ENCODE peak calls at places on chromosomes 13 and 19, in six cellular contexts. One of them, this sample, is unnamed.

GRCh38 chr19:11464333-11465265 is 16.2 kb downstream of the ELAVL3 start:
- DNase-seq in kidney: no peak
- DNase-seq in testis: no peak
- DNase-seq in uterus: no peak
- DNase-seq in hepatocyte: no peak
- DNase-seq in thoracic aorta: no peak
- DNase-seq in this sample: no peak

GRCh38 chr19:42032428-42032827 is 37.6 kb downstream of the GRIK5 start:
- DNase-seq in thoracic aorta: no peak
- DNase-seq in hepatocyte: no peak
- DNase-seq in uterus: no peak
- DNase-seq in testis: no peak
- DNase-seq in kidney: no peak
- DNase-seq in this sample: no peak

GRCh38 chr19:46489445-46490272 is 6.0 kb downstream of the PNMA8B start:
- DNase-seq in hepatocyte: peak; percentile 63
- DNase-seq in thoracic aorta: peak; percentile 57
- DNase-seq in kidney: peak; percentile 86
- DNase-seq in testis: peak; percentile 85
- DNase-seq in uterus: peak; percentile 58
- DNase-seq in this sample: no peak

GRCh38 chr13:34458756-34459462 is 483.2 kb upstream of the NBEA start:
- DNase-seq in thoracic aorta: no peak
- DNase-seq in uterus: peak; percentile 29
- DNase-seq in kidney: no peak
- DNase-seq in testis: peak; percentile 44
- DNase-seq in hepatocyte: no peak
- DNase-seq in this sample: no peak

GRCh38 chr13:99206873-99207272 is 6.2 kb downstream of the UBAC2 start:
- DNase-seq in hepatocyte: no peak
- DNase-seq in testis: no peak
- DNase-seq in uterus: no peak
- DNase-seq in kidney: no peak
- DNase-seq in thoracic aorta: no peak
- DNase-seq in this sample: no peak

GRCh38 chr19:49133621-49134454 is 14.5 kb downstream of the PPFIA3 start:
- DNase-seq in uterus: peak; percentile 64
- DNase-seq in kidney: peak; percentile 93
- DNase-seq in testis: peak; percentile 67
- DNase-seq in hepatocyte: no peak
- DNase-seq in thoracic aorta: no peak
- DNase-seq in this sample: peak; percentile 64

GRCh38 chr13:31965361-31966066 is 66.1 kb upstream of the FRY start:
- DNase-seq in thoracic aorta: no peak
- DNase-seq in uterus: no peak
- DNase-seq in testis: no peak
- DNase-seq in hepatocyte: peak; percentile 51
- DNase-seq in kidney: no peak
- DNase-seq in this sample: no peak

GRCh38 chr13:100535401-100536135 is 53.0 kb downstream of the GGACT start:
- DNase-seq in uterus: no peak
- DNase-seq in hepatocyte: no peak
- DNase-seq in kidney: no peak
- DNase-seq in thoracic aorta: no peak
- DNase-seq in testis: peak; percentile 45
- DNase-seq in this sample: no peak

GRCh38 chr19:4534836-4535658 is at the start of gene PLIN5:
- DNase-seq in uterus: peak; percentile 55
- DNase-seq in kidney: peak; percentile 95
- DNase-seq in thoracic aorta: no peak
- DNase-seq in testis: peak; percentile 89
- DNase-seq in hepatocyte: peak; percentile 85
- DNase-seq in this sample: peak; percentile 77

GRCh38 chr19:33385956-33386355 is 12.4 kb downstream of the CEBPG start:
- DNase-seq in hepatocyte: no peak
- DNase-seq in uterus: no peak
- DNase-seq in thoracic aorta: no peak
- DNase-seq in testis: peak; percentile 54
- DNase-seq in kidney: no peak
- DNase-seq in this sample: no peak

GRCh38 chr19:47518139-47518538 is 3.3 kb upstream of the NAPA start:
- DNase-seq in testis: no peak
- DNase-seq in kidney: no peak
- DNase-seq in hepatocyte: no peak
- DNase-seq in thoracic aorta: no peak
- DNase-seq in uterus: no peak
- DNase-seq in this sample: no peak

GRCh38 chr19:14002571-14003278 is 3.4 kb downstream of the RFX1 start:
- DNase-seq in testis: no peak
- DNase-seq in thoracic aorta: no peak
- DNase-seq in kidney: peak; percentile 69
- DNase-seq in hepatocyte: no peak
- DNase-seq in uterus: no peak
- DNase-seq in this sample: no peak

GRCh38 chr19:15551183-15552004 is 43.1 kb downstream of the CYP4F22 start:
- DNase-seq in thoracic aorta: no peak
- DNase-seq in uterus: peak; percentile 22
- DNase-seq in kidney: peak; percentile 80
- DNase-seq in testis: peak; percentile 60
- DNase-seq in hepatocyte: no peak
- DNase-seq in this sample: peak; percentile 63

GRCh38 chr13:112729408-112729807 is 39.6 kb downstream of the ATP11A start:
- DNase-seq in uterus: no peak
- DNase-seq in hepatocyte: no peak
- DNase-seq in testis: peak; percentile 87
- DNase-seq in thoracic aorta: no peak
- DNase-seq in kidney: peak; percentile 58
- DNase-seq in this sample: no peak

GRCh38 chr19:38683393-38684077 is 36.1 kb downstream of the ACTN4 start:
- DNase-seq in testis: peak; percentile 66
- DNase-seq in kidney: peak; percentile 96
- DNase-seq in hepatocyte: peak; percentile 93
- DNase-seq in uterus: peak; percentile 72
- DNase-seq in thoracic aorta: no peak
- DNase-seq in this sample: peak; percentile 94

GRCh38 chr13:36193151-36193855 is 21.1 kb downstream of the SOHLH2 start:
- DNase-seq in thoracic aorta: no peak
- DNase-seq in hepatocyte: no peak
- DNase-seq in uterus: no peak
- DNase-seq in testis: no peak
- DNase-seq in kidney: no peak
- DNase-seq in this sample: peak; percentile 46

GRCh38 chr13:36998624-36999041 is 507 bp downstream of the ALG5 start:
- DNase-seq in hepatocyte: peak; percentile 35
- DNase-seq in kidney: peak; percentile 83
- DNase-seq in thoracic aorta: no peak
- DNase-seq in testis: peak; percentile 26
- DNase-seq in uterus: peak; percentile 32
- DNase-seq in this sample: peak; percentile 3

GRCh38 chr13:42216422-42216735 is 55.6 kb upstream of the AKAP11 start:
- DNase-seq in testis: no peak
- DNase-seq in uterus: no peak
- DNase-seq in hepatocyte: no peak
- DNase-seq in thoracic aorta: no peak
- DNase-seq in kidney: no peak
- DNase-seq in this sample: no peak

GRCh38 chr19:46841458-46842083 is 9.1 kb downstream of the AP2S1 start:
- DNase-seq in uterus: peak; percentile 60
- DNase-seq in testis: peak; percentile 81
- DNase-seq in thoracic aorta: peak; percentile 47
- DNase-seq in hepatocyte: no peak
- DNase-seq in kidney: peak; percentile 93
- DNase-seq in this sample: no peak

GRCh38 chr19:50496189-50497029 is 14.6 kb downstream of the JOSD2 start:
- DNase-seq in hepatocyte: no peak
- DNase-seq in thoracic aorta: no peak
- DNase-seq in testis: peak; percentile 86
- DNase-seq in uterus: peak; percentile 5
- DNase-seq in kidney: peak; percentile 53
- DNase-seq in this sample: no peak

GRCh38 chr19:50498219-50499056 is 12.6 kb downstream of the JOSD2 start:
- DNase-seq in kidney: no peak
- DNase-seq in uterus: no peak
- DNase-seq in testis: no peak
- DNase-seq in hepatocyte: no peak
- DNase-seq in thoracic aorta: no peak
- DNase-seq in this sample: no peak

GRCh38 chr19:50495020-50495531 is 15.9 kb downstream of the JOSD2 start:
- DNase-seq in hepatocyte: no peak
- DNase-seq in testis: no peak
- DNase-seq in kidney: no peak
- DNase-seq in uterus: no peak
- DNase-seq in thoracic aorta: no peak
- DNase-seq in this sample: no peak

GRCh38 chr19:50494186-50495019 is 16.6 kb downstream of the JOSD2 start:
- DNase-seq in kidney: peak; percentile 16
- DNase-seq in testis: no peak
- DNase-seq in thoracic aorta: no peak
- DNase-seq in uterus: no peak
- DNase-seq in hepatocyte: no peak
- DNase-seq in this sample: no peak

GRCh38 chr19:50497030-50497420 is 14.0 kb downstream of the JOSD2 start:
- DNase-seq in hepatocyte: no peak
- DNase-seq in kidney: peak; percentile 42
- DNase-seq in testis: no peak
- DNase-seq in uterus: peak; percentile 4
- DNase-seq in thoracic aorta: no peak
- DNase-seq in this sample: no peak
- H3K27ac ChIP-seq in hepatocyte: no peak overlapping the region
- H3K27ac ChIP-seq in kidney: no peak overlapping the region
- H3K27ac ChIP-seq in testis: no peak overlapping the region
- H3K27ac ChIP-seq in uterus: no peak overlapping the region
- H3K27ac ChIP-seq in thoracic aorta: no peak overlapping the region
- H3K27ac ChIP-seq in this sample: no peak overlapping the region

GRCh38 chr19:18440421-18440877 is 2.5 kb upstream of the ISYNA1 start:
- DNase-seq in thoracic aorta: no peak
- DNase-seq in uterus: no peak
- DNase-seq in testis: no peak
- DNase-seq in hepatocyte: no peak
- DNase-seq in kidney: no peak
- DNase-seq in this sample: no peak
- TF ChIP-seq CTCF in thoracic aorta: no peak
- TF ChIP-seq CTCF in uterus: peak; percentile 8
- TF ChIP-seq CTCF in testis: no peak
- TF ChIP-seq CTCF in hepatocyte: peak; percentile 21
- TF ChIP-seq CTCF in kidney: no peak
- TF ChIP-seq CTCF in this sample: no peak

GRCh38 chr13:51426982-51427381 is 25.9 kb downstream of the INTS6 start:
- DNase-seq in testis: no peak
- DNase-seq in hepatocyte: no peak
- DNase-seq in kidney: no peak
- DNase-seq in thoracic aorta: no peak
- DNase-seq in uterus: no peak
- DNase-seq in this sample: no peak
- H3K27ac ChIP-seq in testis: no peak overlapping the region
- H3K27ac ChIP-seq in hepatocyte: no peak overlapping the region
- H3K27ac ChIP-seq in kidney: no peak overlapping the region
- H3K27ac ChIP-seq in thoracic aorta: no peak overlapping the region
- H3K27ac ChIP-seq in uterus: no peak overlapping the region
- H3K27ac ChIP-seq in this sample: no peak overlapping the region

GRCh38 chr19:34556500-34556899 is 74.9 kb downstream of the WTIP start:
- DNase-seq in thoracic aorta: no peak
- DNase-seq in kidney: no peak
- DNase-seq in testis: peak; percentile 62
- DNase-seq in hepatocyte: peak; percentile 23
- DNase-seq in uterus: no peak
- DNase-seq in this sample: no peak
- TF ChIP-seq CTCF in thoracic aorta: no peak
- TF ChIP-seq CTCF in kidney: no peak
- TF ChIP-seq CTCF in testis: no peak
- TF ChIP-seq CTCF in hepatocyte: peak; percentile 33
- TF ChIP-seq CTCF in uterus: no peak
- TF ChIP-seq CTCF in this sample: no peak

GRCh38 chr19:45046355-45046754 is 7.5 kb downstream of the CLASRP start:
- DNase-seq in testis: no peak
- DNase-seq in uterus: no peak
- DNase-seq in hepatocyte: no peak
- DNase-seq in thoracic aorta: no peak
- DNase-seq in kidney: no peak
- DNase-seq in this sample: no peak
- H3K27ac ChIP-seq in testis: no peak overlapping the region
- H3K27ac ChIP-seq in uterus: no peak overlapping the region
- H3K27ac ChIP-seq in hepatocyte: peak overlapping the region; percentile 38
- H3K27ac ChIP-seq in thoracic aorta: no peak overlapping the region
- H3K27ac ChIP-seq in kidney: no peak overlapping the region
- H3K27ac ChIP-seq in this sample: peak overlapping the region; percentile 3

This sample was measured in RWPE1.